ENCODE peak calls at places on chromosomes 12 and 14, in four cellular contexts. H is HepG2, D is heart right ventricle, B is bronchial epithelial cell. E is an unnamed sample.

GRCh38 chr12:111438501-111438900 is 32.8 kb downstream of the SH2B3 start:
- DNase-seq in B (peak; percentile 84), D (peak; percentile 56), H (no peak), E (peak; percentile 63)

GRCh38 chr12:15886372-15887042 is 4.3 kb downstream of the STRAP start:
- DNase-seq in H (peak; percentile 70), B (no peak), D (no peak), E (peak; percentile 55)

GRCh38 chr12:131229426-131230339 is 276.0 kb downstream of the ADGRD1 start:
- DNase-seq in D (peak; percentile 37), H (no peak), B (no peak), E (no peak)

GRCh38 chr14:53399057-53399456 is 245.9 kb upstream of the DDHD1 start:
- DNase-seq in H (no peak), D (no peak), B (peak; percentile 31), E (peak; percentile 70)

GRCh38 chr12:105982022-105982421 is 156.7 kb downstream of the NUAK1 start:
- DNase-seq in B (no peak), D (peak; percentile 38), H (no peak), E (no peak)

GRCh38 chr14:39641224-39641623 is 209.0 kb upstream of the FBXO33 start:
- DNase-seq in H (no peak), B (no peak), D (no peak), E (no peak)

GRCh38 chr12:110923692-110924334 is 3.4 kb upstream of the MYL2 start:
- DNase-seq in B (no peak), H (no peak), D (no peak), E (no peak)

GRCh38 chr14:53542692-53543091 is 389.6 kb upstream of the DDHD1 start:
- DNase-seq in D (no peak), B (peak; percentile 31), H (peak; percentile 44), E (peak; percentile 75)

GRCh38 chr12:113063396-113064350 is 7.1 kb downstream of the DTX1 start:
- DNase-seq in H (no peak), D (no peak), B (no peak), E (no peak)

GRCh38 chr12:70831538-70831937 is 89.0 kb downstream of the PTPRR start:
- DNase-seq in B (peak; percentile 68), H (no peak), D (no peak), E (no peak)

GRCh38 chr14:58752782-58753181 is 115.0 kb downstream of the DACT1 start:
- DNase-seq in B (peak; percentile 71), D (peak; percentile 85), H (peak; percentile 18), E (no peak)

GRCh38 chr14:32332415-32333116 is 3.5 kb downstream of the AKAP6 start:
- DNase-seq in H (no peak), B (peak; percentile 82), D (no peak), E (no peak)

GRCh38 chr12:26149963-26150362 is 25.1 kb upstream of the BHLHE41 start:
- DNase-seq in B (no peak), H (no peak), D (no peak), E (no peak)

GRCh38 chr14:68182492-68182891 is 362.9 kb downstream of the RAD51B start:
- DNase-seq in H (no peak), D (no peak), B (no peak), E (no peak)

GRCh38 chr14:71592361-71592760 is 339.9 kb upstream of the RGS6 start:
- DNase-seq in B (peak; percentile 20), D (no peak), H (no peak), E (no peak)

GRCh38 chr14:74516451-74517155 is 23.0 kb downstream of the ISCA2 start:
- DNase-seq in B (peak; percentile 49), D (no peak), H (peak; percentile 65), E (peak; percentile 50)

GRCh38 chr14:64654931-64655330 is 49.3 kb upstream of the PLEKHG3 start:
- DNase-seq in B (no peak), H (no peak), D (no peak), E (peak; percentile 86)

GRCh38 chr14:72045271-72045670 is 113.0 kb downstream of the RGS6 start:
- DNase-seq in D (no peak), H (no peak), B (no peak), E (no peak)

GRCh38 chr12:81758421-81759214 is 532 bp downstream of the PPFIA2 start:
- DNase-seq in D (peak; percentile 15), B (no peak), H (no peak), E (peak; percentile 41)

GRCh38 chr14:52791204-52792096 is at the start of gene GNPNAT1:
- DNase-seq in H (peak; percentile 88), B (peak; percentile 67), D (peak; percentile 87), E (peak; percentile 93)

GRCh38 chr14:88802596-88802995 is 9.8 kb upstream of the EML5 start:
- DNase-seq in B (no peak), D (no peak), H (no peak), E (no peak)

GRCh38 chr12:52860102-52860838 is 11.5 kb upstream of the KRT78 start:
- DNase-seq in H (no peak), D (no peak), B (peak; percentile 96), E (peak; percentile 40)

GRCh38 chr12:92162079-92162478 is 16.4 kb upstream of the BTG1 start:
- DNase-seq in D (no peak), H (no peak), B (no peak), E (no peak)

GRCh38 chr14:99393059-99393655 is 87.5 kb downstream of the SETD3 start:
- DNase-seq in H (peak; percentile 23), B (peak; percentile 40), D (peak; percentile 24), E (no peak)

GRCh38 chr12:53179694-53180269 is 740 bp upstream of the ZNF740 start:
- DNase-seq in D (no peak), H (no peak), B (no peak), E (no peak)

GRCh38 chr14:26597136-26598080 is at the start of gene NOVA1:
- DNase-seq in H (no peak), B (no peak), D (peak; percentile 24), E (peak; percentile 22)

GRCh38 chr14:103195828-103196615 is 72.8 kb downstream of the TNFAIP2 start:
- DNase-seq in B (no peak), H (no peak), D (no peak), E (no peak)

GRCh38 chr12:39713552-39713951 is 93.9 kb upstream of the ABCD2 start:
- DNase-seq in H (no peak), D (no peak), B (no peak), E (no peak)

GRCh38 chr14:79587194-79587593 is 624.1 kb downstream of the DIO2 start:
- DNase-seq in B (peak; percentile 37), H (no peak), D (no peak), E (peak; percentile 68)

GRCh38 chr14:30272848-30273563 is 286.0 kb upstream of the G2E3 start:
- DNase-seq in D (no peak), H (no peak), B (no peak), E (no peak)

GRCh38 chr14:31927348-31927826 is 149.7 kb upstream of the ARHGAP5 start:
- DNase-seq in B (peak; percentile 98), D (peak; percentile 25), H (peak; percentile 44), E (peak; percentile 95)

DNA sequence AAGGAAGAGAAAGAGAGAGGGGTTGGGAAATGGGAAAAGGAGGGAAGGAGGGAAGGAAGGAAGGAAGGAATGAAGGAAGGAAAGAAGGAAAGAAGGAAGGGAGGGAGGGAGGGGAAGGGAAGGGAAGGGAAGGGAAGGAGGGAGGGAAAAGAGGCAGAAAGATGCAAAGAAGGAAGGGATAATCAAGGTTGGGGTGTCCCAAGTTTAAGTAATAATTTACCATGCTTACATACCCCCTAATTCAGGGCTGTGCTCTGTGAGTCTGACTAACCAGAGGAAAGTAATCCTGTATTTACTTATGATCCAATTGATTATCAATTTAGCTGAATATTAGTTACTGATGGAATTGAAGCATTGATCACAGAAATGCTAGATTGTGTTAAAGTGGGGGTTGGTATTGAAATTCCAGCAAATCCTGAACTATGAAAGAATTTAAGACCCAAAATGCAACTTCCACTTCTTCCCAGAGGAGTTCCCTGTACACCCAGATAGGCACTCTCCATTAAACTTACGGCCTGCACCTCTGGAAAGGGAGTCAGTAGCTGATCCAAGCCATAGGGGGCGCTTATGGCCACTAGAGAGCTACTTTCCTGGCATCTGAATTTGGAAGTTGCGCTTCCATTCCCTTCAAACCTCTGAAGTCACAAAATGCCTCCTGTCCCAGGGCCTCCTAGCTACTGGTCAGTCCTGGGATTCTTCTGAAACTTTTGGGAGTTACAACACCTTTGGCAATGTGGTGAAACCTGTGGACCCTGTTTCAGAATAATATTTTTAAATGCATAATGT is 162.7 kb upstream of the PWP1 start:
- DNase-seq in B (no peak), H (peak; percentile 20), D (no peak), E (no peak)
- TF ChIP-seq CTCF in B (peak; percentile 13), H (peak; percentile 45), D (no peak), E (peak; percentile 32)

GRCh38 chr12:107134558-107134957 is 41.2 kb upstream of the CRY1 start:
- DNase-seq in D (no peak), B (no peak), H (peak; percentile 73), E (no peak)
- TF ChIP-seq CTCF in D (peak; percentile 29), B (peak; percentile 32), H (peak; percentile 57), E (peak; percentile 31)

GRCh38 chr14:94750371-94750770 is 19.5 kb downstream of the GSC start:
- DNase-seq in D (no peak), H (no peak), B (no peak), E (no peak)

GRCh38 chr14:94751321-94751720 is 18.6 kb downstream of the GSC start:
- DNase-seq in D (no peak), H (no peak), B (no peak), E (no peak)

GRCh38 chr14:94752575-94752974 is 17.3 kb downstream of the GSC start:
- DNase-seq in D (peak; percentile 47), H (no peak), B (no peak), E (no peak)

GRCh38 chr14:94753067-94753466 is 16.8 kb downstream of the GSC start:
- DNase-seq in H (no peak), B (no peak), D (peak; percentile 38), E (no peak)

DNA sequence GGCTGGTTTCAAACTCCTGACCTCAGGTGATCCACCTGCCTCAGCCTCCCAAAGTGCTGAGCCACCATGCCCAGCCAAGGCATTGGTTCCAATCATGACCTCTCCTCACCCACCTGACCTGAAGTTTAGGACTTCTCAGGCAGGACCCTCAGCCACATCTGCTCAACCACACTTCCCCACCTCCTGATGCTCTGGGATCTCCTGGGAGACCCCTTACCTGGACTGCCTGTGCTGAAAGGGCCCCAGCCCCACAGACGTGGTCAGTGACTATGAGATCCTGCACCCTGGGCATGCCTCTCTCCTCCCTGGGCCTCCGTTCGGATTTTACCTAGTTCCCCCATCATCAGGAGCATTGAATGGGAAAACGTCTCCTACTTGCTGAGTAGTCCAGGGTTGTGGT is 18.0 kb downstream of the GSC start:
- DNase-seq in H (no peak), D (no peak), B (no peak), E (no peak)
- TF ChIP-seq CTCF in H (no peak), D (no peak), B (no peak), E (no peak)

GRCh38 chr12:13670249-13670648 is 311.2 kb downstream of the GRIN2B start:
- DNase-seq in H (no peak), B (no peak), D (no peak), E (no peak)

GRCh38 chr12:13668880-13669279 is 312.5 kb downstream of the GRIN2B start:
- DNase-seq in D (no peak), B (no peak), H (no peak), E (no peak)

GRCh38 chr12:13661005-13661887 is 320.2 kb downstream of the GRIN2B start:
- DNase-seq in D (peak; percentile 13), B (peak; percentile 38), H (peak; percentile 17), E (peak; percentile 43)

GRCh38 chr12:13666806-13667205 is 314.6 kb downstream of the GRIN2B start:
- DNase-seq in D (no peak), B (no peak), H (no peak), E (no peak)
- TF ChIP-seq CTCF in D (no peak), B (no peak), H (no peak), E (no peak)

E was measured in astrocyte of the spinal cord.